ENCODE peak calls at places on chromosomes 4 and X, in six cellular contexts. One of them, this sample, is unnamed.

GRCh38 chr4:100581337-100581736 is 63.5 kb upstream of the EMCN start:
- DNase-seq in GM04503: no peak
- DNase-seq in activated B cell treated with CpG ODN at 0.5 μM for 24 hours: no peak
- DNase-seq in MV-4-11: no peak
- DNase-seq in activated CD4-positive, CD25-positive, alpha-beta regulatory T cell treated with anti-CD3 and anti-CD28 coated beads, Interleukin-2, amount 50 U/mL, for 72 hours: no peak
- DNase-seq in B cell: no peak
- DNase-seq in this sample: no peak

GRCh38 chr4:80713409-80713808 is 317.1 kb upstream of the BMP3 start:
- DNase-seq in activated CD4-positive, CD25-positive, alpha-beta regulatory T cell treated with anti-CD3 and anti-CD28 coated beads, Interleukin-2, amount 50 U/mL, for 72 hours: no peak
- DNase-seq in B cell: no peak
- DNase-seq in GM04503: no peak
- DNase-seq in activated B cell treated with CpG ODN at 0.5 μM for 24 hours: no peak
- DNase-seq in MV-4-11: no peak
- DNase-seq in this sample: no peak

GRCh38 chr4:38132140-38132673 is 172.0 kb downstream of the PTTG2 start:
- DNase-seq in activated CD4-positive, CD25-positive, alpha-beta regulatory T cell treated with anti-CD3 and anti-CD28 coated beads, Interleukin-2, amount 50 U/mL, for 72 hours: peak
- DNase-seq in B cell: no peak
- DNase-seq in GM04503: peak
- DNase-seq in MV-4-11: peak
- DNase-seq in activated B cell treated with CpG ODN at 0.5 μM for 24 hours: no peak
- DNase-seq in this sample: peak

GRCh38 chr4:8238515-8239053 is 31.0 kb upstream of the HTRA3 start:
- DNase-seq in activated B cell treated with CpG ODN at 0.5 μM for 24 hours: no peak
- DNase-seq in GM04503: no peak
- DNase-seq in activated CD4-positive, CD25-positive, alpha-beta regulatory T cell treated with anti-CD3 and anti-CD28 coated beads, Interleukin-2, amount 50 U/mL, for 72 hours: no peak
- DNase-seq in B cell: peak
- DNase-seq in MV-4-11: no peak
- DNase-seq in this sample: peak

GRCh38 chr4:123811763-123812390 is 415.3 kb downstream of the SPRY1 start:
- DNase-seq in B cell: no peak
- DNase-seq in MV-4-11: peak
- DNase-seq in GM04503: no peak
- DNase-seq in activated CD4-positive, CD25-positive, alpha-beta regulatory T cell treated with anti-CD3 and anti-CD28 coated beads, Interleukin-2, amount 50 U/mL, for 72 hours: no peak
- DNase-seq in activated B cell treated with CpG ODN at 0.5 μM for 24 hours: peak
- DNase-seq in this sample: no peak

GRCh38 chr4:38533024-38533556 is 130.9 kb upstream of the KLF3 start:
- DNase-seq in GM04503: no peak
- DNase-seq in activated CD4-positive, CD25-positive, alpha-beta regulatory T cell treated with anti-CD3 and anti-CD28 coated beads, Interleukin-2, amount 50 U/mL, for 72 hours: no peak
- DNase-seq in B cell: no peak
- DNase-seq in MV-4-11: no peak
- DNase-seq in activated B cell treated with CpG ODN at 0.5 μM for 24 hours: no peak
- DNase-seq in this sample: no peak

GRCh38 chrX:11187001-11187400 is 75.9 kb downstream of the HCCS start:
- DNase-seq in GM04503: no peak
- DNase-seq in activated B cell treated with CpG ODN at 0.5 μM for 24 hours: no peak
- DNase-seq in activated CD4-positive, CD25-positive, alpha-beta regulatory T cell treated with anti-CD3 and anti-CD28 coated beads, Interleukin-2, amount 50 U/mL, for 72 hours: no peak
- DNase-seq in B cell: no peak
- DNase-seq in MV-4-11: no peak
- DNase-seq in this sample: no peak

GRCh38 chr4:3469386-3470243 is 6.5 kb downstream of the DOK7 start:
- DNase-seq in B cell: no peak
- DNase-seq in GM04503: no peak
- DNase-seq in activated CD4-positive, CD25-positive, alpha-beta regulatory T cell treated with anti-CD3 and anti-CD28 coated beads, Interleukin-2, amount 50 U/mL, for 72 hours: no peak
- DNase-seq in activated B cell treated with CpG ODN at 0.5 μM for 24 hours: no peak
- DNase-seq in MV-4-11: no peak
- DNase-seq in this sample: no peak

This sample was measured in GM10248.